ENCODE peak calls at places on chromosomes 6 and 20, in nine cellular contexts. O is HT-29; J is iPS DF 6.9; I is GM04504; S is occipital lobe; V is activated CD8-positive, alpha-beta memory T cell treated with anti-CD3 and anti-CD28 coated beads for 1 hour; P is AG04450; U is nucleus accumbens; H is NCI-H510A treated with DMSO at 0.1 percent for 48 hours. Z is an unnamed sample.

GRCh38 chr6:5215181-5215580 is 45.6 kb downstream of the LYRM4 start:
- DNase-seq in O (no peak), J (no peak), I (no peak), S (no peak), V (no peak), P (no peak), U (no peak), H (no peak), Z (no peak)

GRCh38 chr6:45272626-45273025 is 55.5 kb upstream of the RUNX2 start:
- DNase-seq in O (no peak), J (no peak), I (no peak), S (no peak), V (no peak), P (no peak), U (no peak), H (no peak), Z (no peak)

GRCh38 chr20:60437418-60437817 is 479.2 kb downstream of the CDH26 start:
- DNase-seq in O (no peak), J (no peak), I (no peak), S (no peak), V (no peak), P (no peak), U (no peak), H (no peak), Z (no peak)

GRCh38 chr20:58482416-58482815 is 32.8 kb downstream of the APCDD1L start:
- DNase-seq in O (no peak), J (no peak), I (no peak), S (no peak), V (no peak), P (no peak), U (no peak), H (no peak), Z (no peak)

GRCh38 chr20:36493801-36494114 is 47.6 kb upstream of the MYL9 start:
- DNase-seq in O (no peak), J (no peak), I (peak; percentile 76), S (peak; percentile 30), V (no peak), P (peak; percentile 45), U (no peak), H (no peak), Z (peak; percentile 53)

GRCh38 chr6:110476046-110476849 is at the start of gene SLC22A16:
- DNase-seq in O (no peak), J (no peak), I (no peak), S (no peak), V (no peak), P (no peak), U (no peak), H (no peak), Z (no peak)

GRCh38 chr20:37251836-37252477 is 9.7 kb downstream of the GHRH start:
- DNase-seq in O (no peak), J (no peak), I (no peak), S (no peak), V (no peak), P (no peak), U (no peak), H (no peak), Z (no peak)

GRCh38 chr20:42708261-42708660 is 481.4 kb downstream of the PTPRT start:
- DNase-seq in O (no peak), J (no peak), I (no peak), S (no peak), V (no peak), P (no peak), U (no peak), H (no peak), Z (no peak)

GRCh38 chr20:47489448-47489872 is 12.2 kb upstream of the NCOA3 start:
- DNase-seq in O (no peak), J (no peak), I (no peak), S (no peak), V (no peak), P (no peak), U (no peak), H (no peak), Z (peak; percentile 35)

GRCh38 chr6:41976794-41977484 is 35.3 kb upstream of the CCND3 start:
- DNase-seq in O (no peak), J (no peak), I (no peak), S (no peak), V (no peak), P (peak; percentile 44), U (no peak), H (no peak), Z (no peak)

GRCh38 chr6:53197553-53197952 is 48.9 kb upstream of the GCM1 start:
- DNase-seq in O (no peak), J (no peak), I (no peak), S (no peak), V (no peak), P (no peak), U (no peak), H (no peak), Z (no peak)

GRCh38 chr6:169188051-169188863 is 65.4 kb downstream of the THBS2 start:
- DNase-seq in O (no peak), J (no peak), I (peak; percentile 69), S (no peak), V (no peak), P (peak; percentile 94), U (no peak), H (no peak), Z (no peak)

GRCh38 chr6:113994934-113995342 is 24.0 kb upstream of the HDAC2 start:
- DNase-seq in O (peak; percentile 89), J (no peak), I (peak; percentile 77), S (peak; percentile 60), V (no peak), P (peak; percentile 80), U (no peak), H (peak; percentile 25), Z (peak; percentile 96)

GRCh38 chr6:14665827-14666724 is 548.5 kb downstream of the CD83 start:
- DNase-seq in O (no peak), J (no peak), I (peak; percentile 75), S (no peak), V (no peak), P (peak; percentile 94), U (no peak), H (no peak), Z (no peak)

GRCh38 chr20:50587291-50587961 is 77.2 kb downstream of the PTPN1 start:
- DNase-seq in O (no peak), J (no peak), I (no peak), S (no peak), V (no peak), P (no peak), U (no peak), H (no peak), Z (no peak)

GRCh38 chr6:52641826-52642225 is 29.1 kb upstream of the TMEM14A start:
- DNase-seq in O (no peak), J (no peak), I (no peak), S (no peak), V (no peak), P (no peak), U (no peak), H (no peak), Z (no peak)

GRCh38 chr6:34554593-34555322 is 1.4 kb downstream of the SPDEF start:
- DNase-seq in O (no peak), J (no peak), I (no peak), S (no peak), V (no peak), P (no peak), U (no peak), H (no peak), Z (no peak)

GRCh38 chr6:146990284-146990683 is 213.9 kb upstream of the STXBP5 start:
- DNase-seq in O (no peak), J (no peak), I (no peak), S (no peak), V (no peak), P (no peak), U (no peak), H (no peak), Z (no peak)

GRCh38 chr6:170180671-170181337 is 110.1 kb downstream of the DLL1 start:
- DNase-seq in O (no peak), J (no peak), I (no peak), S (no peak), V (no peak), P (no peak), U (no peak), H (no peak), Z (no peak)

GRCh38 chr6:158439255-158439654 is 120.6 kb upstream of the TMEM181 start:
- DNase-seq in O (no peak), J (no peak), I (no peak), S (no peak), V (no peak), P (no peak), U (no peak), H (no peak), Z (no peak)

GRCh38 chr6:34774967-34775366 is 16.9 kb upstream of the BLTP3A start:
- DNase-seq in O (no peak), J (no peak), I (no peak), S (no peak), V (no peak), P (no peak), U (no peak), H (no peak), Z (no peak)

GRCh38 chr6:144710207-144710606 is 425.1 kb downstream of the UTRN start:
- DNase-seq in O (no peak), J (no peak), I (peak; percentile 79), S (no peak), V (no peak), P (peak; percentile 42), U (no peak), H (no peak), Z (no peak)

GRCh38 chr6:134029495-134030455 is 22.6 kb downstream of the SLC2A12 start:
- DNase-seq in O (no peak), J (no peak), I (no peak), S (no peak), V (no peak), P (no peak), U (no peak), H (peak; percentile 13), Z (no peak)

GRCh38 chr20:32972181-32973076 is 31.8 kb downstream of the SUN5 start:
- DNase-seq in O (no peak), J (no peak), I (no peak), S (no peak), V (peak; percentile 71), P (no peak), U (no peak), H (no peak), Z (no peak)

GRCh38 chr6:18997375-18997826 is 610.3 kb downstream of the RNF144B start:
- DNase-seq in O (peak; percentile 63), J (peak; percentile 18), I (peak; percentile 10), S (no peak), V (no peak), P (no peak), U (no peak), H (peak; percentile 64), Z (no peak)

GRCh38 chr6:11126876-11127275 is 15.4 kb upstream of the ERVFRD-1 start:
- DNase-seq in O (no peak), J (no peak), I (no peak), S (no peak), V (no peak), P (no peak), U (no peak), H (no peak), Z (no peak)

GRCh38 chr6:116933488-116933887 is 56.4 kb downstream of the RFX6 start:
- DNase-seq in O (no peak), J (no peak), I (no peak), S (no peak), V (no peak), P (no peak), U (no peak), H (no peak), Z (no peak)

GRCh38 chr6:43308101-43308989 is at the start of gene CRIP3:
- DNase-seq in O (no peak), J (peak; percentile 61), I (peak; percentile 30), S (peak; percentile 41), V (no peak), P (no peak), U (no peak), H (peak; percentile 27), Z (no peak)

GRCh38 chr6:28811873-28812272 is 111.9 kb downstream of the TRIM27 start:
- DNase-seq in O (peak; percentile 50), J (no peak), I (no peak), S (no peak), V (no peak), P (no peak), U (no peak), H (no peak), Z (no peak)

GRCh38 chr6:129852257-129852858 is 8.8 kb downstream of the TMEM244 start:
- DNase-seq in O (no peak), J (no peak), I (no peak), S (no peak), V (no peak), P (no peak), U (no peak), H (no peak), Z (no peak)

GRCh38 chr20:4791121-4791520 is 69.4 kb downstream of the PRND start:
- DNase-seq in O (no peak), J (no peak), I (no peak), S (no peak), V (no peak), P (no peak), U (no peak), H (peak; percentile 8), Z (no peak)